ENCODE peak calls at places on chromosomes 12 and 14, in eight cellular contexts. One of them, this sample, is unnamed. For H3K36me3, the result is how much of the 10 kb centered on the place peaks cover.

GRCh38 chr12:52058631-52059324 is 7.5 kb downstream of the NR4A1 start:
- DNase-seq in MM.1S: no peak
- DNase-seq in sigmoid colon: peak
- DNase-seq in K562: no peak
- DNase-seq in CD8-positive, alpha-beta T cell: no peak
- DNase-seq in CD4-positive, CD25-positive, alpha-beta regulatory T cell: no peak
- DNase-seq in effector memory CD4-positive, alpha-beta T cell: no peak
- DNase-seq in IMR-90: peak
- DNase-seq in this sample: no peak

GRCh38 chr14:31166271-31166561 is 41.4 kb downstream of the HECTD1 start:
- DNase-seq in MM.1S: no peak
- DNase-seq in sigmoid colon: no peak
- DNase-seq in K562: no peak
- DNase-seq in CD8-positive, alpha-beta T cell: no peak
- DNase-seq in CD4-positive, CD25-positive, alpha-beta regulatory T cell: no peak
- DNase-seq in effector memory CD4-positive, alpha-beta T cell: no peak
- DNase-seq in IMR-90: no peak
- DNase-seq in this sample: no peak

GRCh38 chr12:82862876-82863649 is 176.4 kb downstream of the TMTC2 start:
- DNase-seq in MM.1S: no peak
- DNase-seq in sigmoid colon: no peak
- DNase-seq in K562: no peak
- DNase-seq in CD8-positive, alpha-beta T cell: no peak
- DNase-seq in CD4-positive, CD25-positive, alpha-beta regulatory T cell: no peak
- DNase-seq in effector memory CD4-positive, alpha-beta T cell: no peak
- DNase-seq in IMR-90: no peak
- DNase-seq in this sample: no peak

GRCh38 chr12:19967486-19967885 is 400.9 kb upstream of the PDE3A start:
- DNase-seq in MM.1S: no peak
- DNase-seq in sigmoid colon: no peak
- DNase-seq in K562: no peak
- DNase-seq in CD8-positive, alpha-beta T cell: no peak
- DNase-seq in CD4-positive, CD25-positive, alpha-beta regulatory T cell: no peak
- DNase-seq in effector memory CD4-positive, alpha-beta T cell: no peak
- DNase-seq in IMR-90: peak
- DNase-seq in this sample: no peak

GRCh38 chr12:82876075-82876474 is 189.4 kb downstream of the TMTC2 start:
- DNase-seq in MM.1S: no peak
- DNase-seq in sigmoid colon: no peak
- DNase-seq in K562: no peak
- DNase-seq in CD8-positive, alpha-beta T cell: no peak
- DNase-seq in CD4-positive, CD25-positive, alpha-beta regulatory T cell: no peak
- DNase-seq in effector memory CD4-positive, alpha-beta T cell: no peak
- DNase-seq in IMR-90: no peak
- DNase-seq in this sample: no peak

GRCh38 chr12:12562016-12562483 is 613 bp downstream of the DUSP16 start:
- DNase-seq in MM.1S: peak
- DNase-seq in sigmoid colon: peak
- DNase-seq in K562: peak
- DNase-seq in CD8-positive, alpha-beta T cell: peak
- DNase-seq in CD4-positive, CD25-positive, alpha-beta regulatory T cell: peak
- DNase-seq in effector memory CD4-positive, alpha-beta T cell: peak
- DNase-seq in IMR-90: peak
- DNase-seq in this sample: peak

GRCh38 chr12:27615331-27615891 is 80.8 kb upstream of the REP15 start:
- DNase-seq in MM.1S: no peak
- DNase-seq in sigmoid colon: no peak
- DNase-seq in K562: no peak
- DNase-seq in CD8-positive, alpha-beta T cell: no peak
- DNase-seq in CD4-positive, CD25-positive, alpha-beta regulatory T cell: no peak
- DNase-seq in effector memory CD4-positive, alpha-beta T cell: no peak
- DNase-seq in IMR-90: peak
- DNase-seq in this sample: no peak

GRCh38 chr12:119239040-119239439 is 60.3 kb downstream of the HSPB8 start:
- DNase-seq in MM.1S: no peak
- DNase-seq in sigmoid colon: no peak
- DNase-seq in K562: no peak
- DNase-seq in CD8-positive, alpha-beta T cell: no peak
- DNase-seq in CD4-positive, CD25-positive, alpha-beta regulatory T cell: no peak
- DNase-seq in effector memory CD4-positive, alpha-beta T cell: no peak
- DNase-seq in IMR-90: no peak
- DNase-seq in this sample: no peak

GRCh38 chr12:109764776-109765492 is 51.3 kb downstream of the FAM222A start:
- DNase-seq in MM.1S: no peak
- DNase-seq in sigmoid colon: peak
- DNase-seq in K562: no peak
- DNase-seq in CD8-positive, alpha-beta T cell: no peak
- DNase-seq in CD4-positive, CD25-positive, alpha-beta regulatory T cell: no peak
- DNase-seq in effector memory CD4-positive, alpha-beta T cell: no peak
- DNase-seq in IMR-90: no peak
- DNase-seq in this sample: peak

DNA sequence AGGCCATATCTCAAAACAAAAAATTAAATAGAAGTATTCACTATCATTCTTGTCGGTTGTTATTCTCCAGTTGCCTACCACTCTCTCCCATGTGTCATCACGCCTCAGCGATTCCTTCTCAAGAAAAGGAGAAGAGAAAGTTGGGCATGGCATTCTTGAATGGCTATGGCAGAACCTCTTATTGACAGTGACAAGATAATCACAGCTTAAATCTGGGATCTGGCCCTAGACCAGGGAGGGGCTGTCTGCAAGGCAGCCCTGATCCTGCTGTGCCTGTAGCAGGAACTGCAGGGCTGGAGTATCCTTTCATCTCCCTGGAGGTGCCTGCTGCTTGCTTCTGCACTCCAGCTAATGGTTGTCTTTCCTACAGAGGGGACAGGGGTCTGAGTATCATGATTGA is 12.8 kb upstream of the MLEC start:
- DNase-seq in MM.1S: no peak
- DNase-seq in sigmoid colon: no peak
- DNase-seq in K562: no peak
- DNase-seq in CD8-positive, alpha-beta T cell: no peak
- DNase-seq in CD4-positive, CD25-positive, alpha-beta regulatory T cell: no peak
- DNase-seq in effector memory CD4-positive, alpha-beta T cell: no peak
- DNase-seq in IMR-90: no peak
- DNase-seq in this sample: peak
- H3K4me3 ChIP-seq in MM.1S: no peak
- H3K4me3 ChIP-seq in sigmoid colon: no peak
- H3K4me3 ChIP-seq in K562: no peak
- H3K4me3 ChIP-seq in CD8-positive, alpha-beta T cell: no peak
- H3K4me3 ChIP-seq in CD4-positive, CD25-positive, alpha-beta regulatory T cell: no peak
- H3K4me3 ChIP-seq in effector memory CD4-positive, alpha-beta T cell: no peak
- H3K4me3 ChIP-seq in IMR-90: no peak
- H3K4me3 ChIP-seq in this sample: no peak

GRCh38 chr12:39327965-39328364 is 115.0 kb downstream of the KIF21A start:
- DNase-seq in MM.1S: no peak
- DNase-seq in sigmoid colon: no peak
- DNase-seq in K562: no peak
- DNase-seq in CD8-positive, alpha-beta T cell: no peak
- DNase-seq in CD4-positive, CD25-positive, alpha-beta regulatory T cell: no peak
- DNase-seq in effector memory CD4-positive, alpha-beta T cell: no peak
- DNase-seq in IMR-90: no peak
- DNase-seq in this sample: no peak

GRCh38 chr12:39331539-39332261 is 111.2 kb downstream of the KIF21A start:
- DNase-seq in MM.1S: no peak
- DNase-seq in sigmoid colon: no peak
- DNase-seq in K562: no peak
- DNase-seq in CD8-positive, alpha-beta T cell: no peak
- DNase-seq in CD4-positive, CD25-positive, alpha-beta regulatory T cell: no peak
- DNase-seq in effector memory CD4-positive, alpha-beta T cell: no peak
- DNase-seq in IMR-90: no peak
- DNase-seq in this sample: no peak

GRCh38 chr12:39329015-39329414 is 113.9 kb downstream of the KIF21A start:
- DNase-seq in MM.1S: no peak
- DNase-seq in sigmoid colon: no peak
- DNase-seq in K562: no peak
- DNase-seq in CD8-positive, alpha-beta T cell: no peak
- DNase-seq in CD4-positive, CD25-positive, alpha-beta regulatory T cell: no peak
- DNase-seq in effector memory CD4-positive, alpha-beta T cell: no peak
- DNase-seq in IMR-90: no peak
- DNase-seq in this sample: no peak

GRCh38 chr12:39327520-39327919 is 115.4 kb downstream of the KIF21A start:
- DNase-seq in MM.1S: no peak
- DNase-seq in sigmoid colon: no peak
- DNase-seq in K562: no peak
- DNase-seq in CD8-positive, alpha-beta T cell: no peak
- DNase-seq in CD4-positive, CD25-positive, alpha-beta regulatory T cell: no peak
- DNase-seq in effector memory CD4-positive, alpha-beta T cell: no peak
- DNase-seq in IMR-90: no peak
- DNase-seq in this sample: no peak

DNA sequence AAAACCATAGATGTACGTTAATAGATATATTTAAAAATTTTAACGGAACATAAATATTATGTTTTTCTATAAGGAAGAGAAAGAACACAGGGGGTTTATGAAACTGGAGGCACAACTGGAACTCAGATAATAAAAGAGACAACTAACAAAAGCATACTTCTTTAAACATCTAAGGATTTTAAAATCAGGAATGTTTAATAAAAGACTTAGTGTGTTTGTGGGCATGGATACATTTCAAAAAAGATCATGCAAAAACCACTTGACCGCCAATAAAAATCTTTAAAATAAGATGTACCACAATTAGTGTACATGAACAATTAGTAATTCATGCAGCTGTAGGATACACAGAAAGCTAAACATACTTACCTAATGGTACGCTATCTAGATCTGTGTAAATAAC is 113.0 kb downstream of the KIF21A start:
- DNase-seq in MM.1S: no peak
- DNase-seq in sigmoid colon: no peak
- DNase-seq in K562: no peak
- DNase-seq in CD8-positive, alpha-beta T cell: no peak
- DNase-seq in CD4-positive, CD25-positive, alpha-beta regulatory T cell: no peak
- DNase-seq in effector memory CD4-positive, alpha-beta T cell: no peak
- DNase-seq in IMR-90: no peak
- DNase-seq in this sample: no peak
- H3K36me3 ChIP-seq in MM.1S: under half
- H3K36me3 ChIP-seq in sigmoid colon: under half
- H3K36me3 ChIP-seq in K562: half or more
- H3K36me3 ChIP-seq in CD8-positive, alpha-beta T cell: under half
- H3K36me3 ChIP-seq in CD4-positive, CD25-positive, alpha-beta regulatory T cell: under half
- H3K36me3 ChIP-seq in effector memory CD4-positive, alpha-beta T cell: under half
- H3K36me3 ChIP-seq in IMR-90: under half
- H3K36me3 ChIP-seq in this sample: under half

DNA sequence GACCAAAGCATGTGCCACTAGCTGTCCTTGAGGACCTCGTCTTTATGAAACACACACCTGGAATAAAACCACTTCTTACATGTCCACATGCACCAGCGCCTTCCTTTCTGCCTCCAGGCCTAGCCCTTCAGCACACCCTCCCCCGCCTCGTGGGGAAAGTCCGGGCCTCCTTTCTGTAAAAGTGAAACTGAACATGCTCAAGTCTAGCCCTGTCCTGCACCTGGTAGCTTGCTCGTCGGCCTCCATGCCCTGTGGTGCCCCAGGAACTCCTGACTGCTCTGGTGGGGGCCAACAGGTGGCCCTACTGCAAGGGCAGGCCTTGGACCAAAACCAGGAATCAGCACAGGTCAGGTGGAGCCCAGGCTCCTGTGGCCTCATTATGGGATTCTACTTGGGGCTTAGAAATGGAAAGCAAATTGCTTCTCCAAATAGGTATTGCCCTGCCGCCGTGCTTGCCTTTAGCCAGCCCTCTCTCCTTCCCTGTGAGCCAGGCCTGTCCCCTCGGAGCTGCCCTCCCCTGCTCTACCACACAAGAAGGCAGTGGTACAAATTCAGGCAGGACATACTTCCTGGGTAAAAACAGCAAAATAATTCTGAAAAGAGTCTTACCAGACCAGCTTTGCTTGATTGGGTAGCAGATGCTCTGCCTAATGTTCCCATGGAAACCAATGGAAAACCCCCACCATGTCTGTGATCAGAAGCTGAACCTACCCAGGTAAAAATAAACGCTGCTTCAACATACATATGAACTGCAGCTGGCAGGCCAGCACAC is 43.5 kb downstream of the ERH start:
- DNase-seq in MM.1S: peak
- DNase-seq in sigmoid colon: peak
- DNase-seq in K562: no peak
- DNase-seq in CD8-positive, alpha-beta T cell: peak
- DNase-seq in CD4-positive, CD25-positive, alpha-beta regulatory T cell: peak
- DNase-seq in effector memory CD4-positive, alpha-beta T cell: no peak
- DNase-seq in IMR-90: peak
- DNase-seq in this sample: peak
- H3K4me3 ChIP-seq in MM.1S: peak
- H3K4me3 ChIP-seq in sigmoid colon: no peak
- H3K4me3 ChIP-seq in K562: no peak
- H3K4me3 ChIP-seq in CD8-positive, alpha-beta T cell: no peak
- H3K4me3 ChIP-seq in CD4-positive, CD25-positive, alpha-beta regulatory T cell: peak
- H3K4me3 ChIP-seq in effector memory CD4-positive, alpha-beta T cell: peak
- H3K4me3 ChIP-seq in IMR-90: no peak
- H3K4me3 ChIP-seq in this sample: no peak

GRCh38 chr14:96297000-96297399 is 41.0 kb downstream of the BDKRB1 start:
- DNase-seq in MM.1S: peak
- DNase-seq in sigmoid colon: no peak
- DNase-seq in K562: peak
- DNase-seq in CD8-positive, alpha-beta T cell: no peak
- DNase-seq in CD4-positive, CD25-positive, alpha-beta regulatory T cell: no peak
- DNase-seq in effector memory CD4-positive, alpha-beta T cell: no peak
- DNase-seq in IMR-90: peak
- DNase-seq in this sample: no peak

GRCh38 chr14:96297999-96298398 is 42.0 kb downstream of the BDKRB1 start:
- DNase-seq in MM.1S: no peak
- DNase-seq in sigmoid colon: no peak
- DNase-seq in K562: no peak
- DNase-seq in CD8-positive, alpha-beta T cell: no peak
- DNase-seq in CD4-positive, CD25-positive, alpha-beta regulatory T cell: no peak
- DNase-seq in effector memory CD4-positive, alpha-beta T cell: no peak
- DNase-seq in IMR-90: no peak
- DNase-seq in this sample: no peak

GRCh38 chr14:96294246-96294645 is 38.2 kb downstream of the BDKRB1 start:
- DNase-seq in MM.1S: no peak
- DNase-seq in sigmoid colon: no peak
- DNase-seq in K562: no peak
- DNase-seq in CD8-positive, alpha-beta T cell: no peak
- DNase-seq in CD4-positive, CD25-positive, alpha-beta regulatory T cell: no peak
- DNase-seq in effector memory CD4-positive, alpha-beta T cell: no peak
- DNase-seq in IMR-90: no peak
- DNase-seq in this sample: no peak

GRCh38 chr14:96303981-96304380 is 48.0 kb downstream of the BDKRB1 start:
- DNase-seq in MM.1S: no peak
- DNase-seq in sigmoid colon: no peak
- DNase-seq in K562: no peak
- DNase-seq in CD8-positive, alpha-beta T cell: no peak
- DNase-seq in CD4-positive, CD25-positive, alpha-beta regulatory T cell: no peak
- DNase-seq in effector memory CD4-positive, alpha-beta T cell: no peak
- DNase-seq in IMR-90: no peak
- DNase-seq in this sample: no peak

DNA sequence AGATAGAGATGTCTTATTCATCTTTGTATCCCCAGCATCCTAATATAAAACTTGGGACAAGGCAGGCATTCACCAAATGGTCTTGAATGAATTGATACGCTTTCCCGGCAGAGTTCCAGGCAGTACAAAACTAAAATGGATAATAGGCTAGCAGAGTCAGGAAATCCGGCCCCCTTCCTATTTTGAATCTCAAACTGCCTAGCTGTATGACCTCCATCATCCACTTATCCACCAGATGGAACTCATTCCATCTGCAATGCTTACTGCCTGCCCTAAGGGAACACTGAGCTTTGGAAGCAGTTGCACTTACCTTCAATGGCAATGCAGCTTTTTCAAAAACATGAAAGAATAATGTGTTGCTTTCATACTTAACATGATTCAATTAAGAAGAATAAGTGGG is 43.4 kb downstream of the BDKRB1 start:
- DNase-seq in MM.1S: no peak
- DNase-seq in sigmoid colon: no peak
- DNase-seq in K562: no peak
- DNase-seq in CD8-positive, alpha-beta T cell: no peak
- DNase-seq in CD4-positive, CD25-positive, alpha-beta regulatory T cell: no peak
- DNase-seq in effector memory CD4-positive, alpha-beta T cell: no peak
- DNase-seq in IMR-90: no peak
- DNase-seq in this sample: no peak
- H3K36me3 ChIP-seq in MM.1S: under half
- H3K36me3 ChIP-seq in sigmoid colon: half or more
- H3K36me3 ChIP-seq in K562: under half
- H3K36me3 ChIP-seq in CD8-positive, alpha-beta T cell: under half
- H3K36me3 ChIP-seq in CD4-positive, CD25-positive, alpha-beta regulatory T cell: under half
- H3K36me3 ChIP-seq in effector memory CD4-positive, alpha-beta T cell: under half
- H3K36me3 ChIP-seq in IMR-90: under half
- H3K36me3 ChIP-seq in this sample: under half